ENCODE peak calls at places on chromosome 15, in seven cellular contexts. I is AG04450, J is HL-60, C is tibial artery, R is heart right ventricle, L is uterus, Q is heart left ventricle. Y is an unnamed sample. For H3K27me3, the result is how much of the 10 kb centered on the place peaks cover.

GRCh38 chr15:51310064-51310463 is 28.3 kb downstream of the CYP19A1 start:
- DNase-seq in Q (no peak), C (peak), L (no peak), I (no peak), R (no peak), J (no peak), Y (no peak)

GRCh38 chr15:89792106-89792805 is 16.1 kb downstream of the MESP2 start:
- DNase-seq in L (no peak), Q (no peak), J (no peak), C (no peak), R (no peak), I (no peak), Y (no peak)

GRCh38 chr15:37046876-37047614 is 53.3 kb downstream of the MEIS2 start:
- DNase-seq in C (no peak), L (no peak), J (no peak), Q (no peak), R (no peak), I (no peak), Y (no peak)

GRCh38 chr15:66188464-66188863 is 65.1 kb downstream of the MEGF11 start:
- DNase-seq in I (no peak), L (no peak), R (no peak), Q (no peak), C (no peak), J (no peak), Y (peak)

GRCh38 chr15:67506775-67507747 is 13.9 kb upstream of the C15orf61 start:
- DNase-seq in C (no peak), R (no peak), L (no peak), J (peak), I (no peak), Q (no peak), Y (no peak)

GRCh38 chr15:51621917-51622268 is 678 bp downstream of the DMXL2 start:
- DNase-seq in L (peak), R (peak), J (no peak), I (peak), Q (peak), C (peak), Y (peak)

GRCh38 chr15:83112233-83112958 is 5.0 kb downstream of the TM6SF1 start:
- DNase-seq in Q (no peak), R (no peak), J (no peak), C (no peak), L (peak), I (peak), Y (no peak)

GRCh38 chr15:82551646-82552247 is 11.5 kb upstream of the RPS17 start:
- DNase-seq in R (no peak), Q (no peak), J (no peak), L (no peak), C (no peak), I (no peak), Y (no peak)

GRCh38 chr15:42057744-42058646 is 36.4 kb downstream of the PLA2G4D start:
- DNase-seq in Q (no peak), L (no peak), C (no peak), R (no peak), I (no peak), J (no peak), Y (no peak)

GRCh38 chr15:60840703-60841411 is 361.9 kb upstream of the ICE2 start:
- DNase-seq in I (no peak), C (no peak), L (no peak), R (no peak), Q (no peak), J (no peak), Y (no peak)

GRCh38 chr15:37764733-37765191 is 169.7 kb upstream of the TMCO5A start:
- DNase-seq in C (no peak), L (no peak), R (no peak), Q (no peak), I (peak), J (peak), Y (no peak)

GRCh38 chr15:62327386-62327785 is 162.3 kb upstream of the C2CD4B start:
- DNase-seq in R (no peak), J (no peak), Q (no peak), L (no peak), C (no peak), I (no peak), Y (no peak)

GRCh38 chr15:39165026-39165706 is 415.7 kb upstream of the THBS1 start:
- DNase-seq in I (no peak), Q (no peak), C (no peak), R (no peak), L (no peak), J (no peak), Y (no peak)

GRCh38 chr15:44712108-44713005 is 1.0 kb downstream of the B2M start:
- DNase-seq in I (peak), C (peak), L (peak), J (no peak), Q (peak), R (peak), Y (peak)

GRCh38 chr15:88243895-88244787 is 12.4 kb downstream of the NTRK3 start:
- DNase-seq in R (no peak), I (no peak), Q (no peak), C (no peak), J (no peak), L (no peak), Y (no peak)

GRCh38 chr15:100878601-100879000 is 1.0 kb upstream of the ALDH1A3 start:
- DNase-seq in L (no peak), I (no peak), Q (no peak), J (no peak), C (no peak), R (no peak), Y (no peak)

GRCh38 chr15:98881526-98882517 is 125.8 kb downstream of the PGPEP1L start:
- DNase-seq in J (peak), Q (no peak), R (no peak), L (peak), I (no peak), C (no peak), Y (no peak)

GRCh38 chr15:85412956-85413854 is 32.8 kb downstream of the AKAP13 start:
- DNase-seq in R (peak), L (peak), Q (no peak), J (peak), I (peak), C (peak), Y (peak)

GRCh38 chr15:66621491-66622467 is 56.0 kb upstream of the LCTL start:
- DNase-seq in C (no peak), L (no peak), R (no peak), Q (no peak), I (no peak), J (no peak), Y (no peak)

GRCh38 chr15:70101459-70102113 is 3.9 kb upstream of the TLE3 start:
- DNase-seq in I (peak), Q (no peak), R (peak), J (no peak), C (no peak), L (peak), Y (peak)

GRCh38 chr15:78004222-78004727 is 73.2 kb downstream of the TBC1D2B start:
- DNase-seq in R (no peak), L (no peak), J (no peak), Q (no peak), C (no peak), I (no peak), Y (peak)

GRCh38 chr15:78146437-78147154 is 2.6 kb upstream of the IDH3A start:
- DNase-seq in R (no peak), L (no peak), Q (no peak), J (no peak), C (no peak), I (no peak), Y (no peak)

GRCh38 chr15:70967646-70968045 is 75.0 kb downstream of the LRRC49 start:
- DNase-seq in I (no peak), Q (no peak), L (no peak), C (no peak), R (no peak), J (no peak), Y (no peak)

GRCh38 chr15:36428102-36428845 is 151.2 kb upstream of the CDIN1 start:
- DNase-seq in R (no peak), L (no peak), I (peak), Q (no peak), C (no peak), J (no peak), Y (no peak)

GRCh38 chr15:50943623-50944022 is 35.1 kb downstream of the AP4E1 start:
- DNase-seq in Q (no peak), I (no peak), C (no peak), R (no peak), J (no peak), L (no peak), Y (no peak)

GRCh38 chr15:45253330-45253729 is 1.3 kb downstream of the SLC28A2 start:
- DNase-seq in C (no peak), I (no peak), Q (no peak), R (no peak), L (no peak), J (no peak), Y (no peak)

GRCh38 chr15:76169013-76169412 is 109.2 kb downstream of the TMEM266 start:
- DNase-seq in I (no peak), C (no peak), J (no peak), R (no peak), L (no peak), Q (no peak), Y (no peak)

GRCh38 chr15:35329521-35329921 is 216.4 kb downstream of the DPH6 start:
- DNase-seq in C (no peak), I (no peak), J (no peak), L (no peak), Q (no peak), R (no peak), Y (no peak)

GRCh38 chr15:81334768-81335447 is 11.0 kb upstream of the STARD5 start:
- DNase-seq in L (no peak), C (no peak), Q (no peak), J (no peak), R (no peak), I (no peak), Y (no peak)

GRCh38 chr15:41116116-41116871 is at the start of gene INO80:
- DNase-seq in I (peak), J (peak), Q (peak), L (peak), C (peak), R (peak), Y (peak)

GRCh38 chr15:78340243-78341056 is at the start of gene CRABP1:
- DNase-seq in J (no peak), C (no peak), R (no peak), I (no peak), Q (no peak), L (no peak), Y (no peak)

GRCh38 chr15:79474252-79474651 is 42.1 kb downstream of the MINAR1 start:
- DNase-seq in L (no peak), C (no peak), Q (no peak), J (no peak), R (no peak), I (no peak), Y (no peak)

GRCh38 chr15:80153900-80154299 is 1.1 kb downstream of the FAH start:
- DNase-seq in Q (no peak), L (no peak), R (no peak), I (no peak), J (no peak), C (no peak), Y (no peak)

GRCh38 chr15:90413411-90414379 is 25.7 kb downstream of the IQGAP1 start:
- DNase-seq in R (no peak), L (no peak), Q (no peak), C (no peak), I (no peak), J (no peak), Y (no peak)

GRCh38 chr15:75029378-75030022 is 6.1 kb downstream of the PPCDC start:
- DNase-seq in Q (peak), I (peak), R (peak), L (peak), C (peak), J (peak), Y (peak)

GRCh38 chr15:67006089-67007065 is 59.0 kb upstream of the SMAD3 start:
- DNase-seq in C (no peak), J (no peak), Q (no peak), L (no peak), R (no peak), I (no peak), Y (no peak)

GRCh38 chr15:58566029-58566428 is 134.2 kb downstream of the LIPC start:
- DNase-seq in C (no peak), L (no peak), I (no peak), R (no peak), J (no peak), Q (no peak), Y (no peak)

GRCh38 chr15:89857673-89858072 is 36.1 kb downstream of the AP3S2 start:
- DNase-seq in Q (no peak), L (no peak), I (no peak), C (no peak), R (no peak), J (no peak), Y (no peak)

GRCh38 chr15:93974804-93975481 is 256.4 kb upstream of the MCTP2 start:
- DNase-seq in Q (no peak), I (peak), J (no peak), C (no peak), R (no peak), L (peak), Y (no peak)
- TF ChIP-seq CTCF in Q (peak), I (peak), J (no peak), C (peak), R (peak), L (peak), Y (peak)

GRCh38 chr15:65062726-65063125 is 5.1 kb downstream of the RASL12 start:
- DNase-seq in C (no peak), I (no peak), L (no peak), Q (no peak), R (no peak), J (no peak), Y (no peak)
- H3K27me3 ChIP-seq in C (under half), I (under half), L (under half), Q (under half), R (under half), J (under half), Y (under half)

DNA sequence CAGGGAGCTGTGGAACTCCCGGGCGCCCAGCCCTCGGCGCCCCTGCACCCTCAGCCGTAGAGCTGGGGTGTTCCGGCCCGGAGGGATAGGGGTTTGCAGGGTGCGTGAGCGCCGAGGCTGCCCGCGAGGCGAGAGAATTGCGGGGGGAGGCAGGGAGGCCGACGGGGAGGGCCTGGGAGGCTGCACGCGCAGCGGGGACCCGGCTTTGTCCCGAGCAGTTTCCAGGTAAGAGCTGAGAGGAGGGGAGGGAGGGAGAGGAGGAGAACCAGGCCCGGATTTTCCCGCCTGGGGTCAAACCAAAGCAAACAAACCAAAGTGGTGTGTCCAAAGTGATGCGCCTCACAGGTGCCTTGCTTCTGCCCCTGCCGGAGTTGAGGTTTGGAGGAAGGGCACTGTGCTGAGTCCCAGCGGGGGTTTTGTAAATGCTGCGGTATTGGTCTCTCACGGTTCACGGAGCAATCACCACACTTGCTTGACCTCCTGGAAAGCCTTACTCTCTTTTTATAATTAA is 146.4 kb downstream of the TJP1 start:
- DNase-seq in I (no peak), L (no peak), C (no peak), R (no peak), Q (no peak), J (no peak), Y (no peak)
- H3K4me3 ChIP-seq in I (peak), L (no peak), C (no peak), R (no peak), Q (no peak), J (no peak), Y (peak)

GRCh38 chr15:92942706-92943105 is 42.6 kb downstream of the CHD2 start:
- DNase-seq in J (no peak), I (no peak), C (no peak), R (no peak), L (no peak), Q (no peak), Y (no peak)
- TF ChIP-seq CTCF in J (no peak), I (peak), C (no peak), R (no peak), L (no peak), Q (no peak), Y (no peak)

Y was measured in right lobe of liver.